ENCODE peak calls at places on chromosome 12, in six cellular contexts. S is nephron progenitor cell, Q is mammary epithelial cell, Z is NB4, Y is astrocyte of the spinal cord, J is HFF-Myc. F is an unnamed sample.

GRCh38 chr12:45309826-45310626 is 94.1 kb downstream of the ANO6 start:
- DNase-seq in S (no peak), Z (no peak), Y (peak), J (no peak), Q (no peak), F (no peak)

GRCh38 chr12:45192041-45192695 is 23.7 kb upstream of the ANO6 start:
- DNase-seq in Y (peak), S (no peak), J (no peak), Q (peak), Z (peak), F (peak)

GRCh38 chr12:8011331-8011730 is 21.2 kb upstream of the FOXJ2 start:
- DNase-seq in Q (peak), S (no peak), J (no peak), Y (no peak), Z (no peak), F (no peak)

GRCh38 chr12:6735448-6736191 is 11.8 kb downstream of the COPS7A start:
- DNase-seq in Q (peak), J (no peak), S (peak), Z (peak), Y (peak), F (no peak)

GRCh38 chr12:54259194-54260011 is 20.5 kb downstream of the CBX5 start:
- DNase-seq in J (peak), Q (peak), S (peak), Y (peak), Z (peak), F (peak)

GRCh38 chr12:32490801-32491200 is 91.4 kb downstream of the FGD4 start:
- DNase-seq in J (no peak), Q (no peak), Y (no peak), Z (no peak), S (no peak), F (no peak)

GRCh38 chr12:106369624-106370346 is 12.2 kb downstream of the POLR3B start:
- DNase-seq in Q (peak), Y (peak), S (no peak), Z (no peak), J (no peak), F (no peak)

GRCh38 chr12:64998327-64999156 is 122.6 kb downstream of the WIF1 start:
- DNase-seq in Y (no peak), S (no peak), J (no peak), Z (no peak), Q (peak), F (no peak)

GRCh38 chr12:130742716-130743115 is 26.6 kb upstream of the RIMBP2 start:
- DNase-seq in Q (no peak), J (no peak), Z (no peak), Y (no peak), S (no peak), F (no peak)

GRCh38 chr12:57479043-57479375 is 657 bp downstream of the ARHGAP9 start:
- DNase-seq in S (no peak), Y (no peak), Z (no peak), J (no peak), Q (no peak), F (no peak)

GRCh38 chr12:130665753-130666152 is 50.3 kb downstream of the RIMBP2 start:
- DNase-seq in Q (no peak), Y (no peak), J (no peak), S (no peak), Z (peak), F (no peak)

GRCh38 chr12:128662106-128662505 is 161.7 kb downstream of the SLC15A4 start:
- DNase-seq in Z (no peak), S (no peak), Y (no peak), J (no peak), Q (no peak), F (no peak)

GRCh38 chr12:52256165-52256935 is 18.1 kb upstream of the KRT86 start:
- DNase-seq in Z (no peak), Y (no peak), Q (no peak), J (no peak), S (no peak), F (no peak)

GRCh38 chr12:55830601-55831406 is 1.4 kb upstream of the DNAJC14 start:
- DNase-seq in Z (peak), Y (peak), Q (no peak), J (no peak), S (peak), F (no peak)

GRCh38 chr12:85866929-85867776 is 6.9 kb upstream of the NTS start:
- DNase-seq in S (no peak), J (peak), Q (peak), Z (peak), Y (peak), F (peak)

GRCh38 chr12:31002361-31002725 is 71.3 kb upstream of the DDX11 start:
- DNase-seq in Z (no peak), J (no peak), Y (no peak), S (no peak), Q (no peak), F (no peak)

GRCh38 chr12:113876160-113876559 is 90.0 kb downstream of the RBM19 start:
- DNase-seq in Y (no peak), S (no peak), J (no peak), Z (no peak), Q (no peak), F (no peak)

GRCh38 chr12:129750426-129750825 is 153.4 kb downstream of the TMEM132D start:
- DNase-seq in Y (peak), Z (no peak), S (no peak), Q (no peak), J (no peak), F (no peak)

GRCh38 chr12:130953783-130954543 is at the start of gene ADGRD1:
- DNase-seq in Z (peak), S (peak), Y (no peak), Q (no peak), J (no peak), F (no peak)

GRCh38 chr12:52949413-52950331 is 754 bp downstream of the KRT18 start:
- DNase-seq in J (peak), S (peak), Y (peak), Z (peak), Q (peak), F (peak)

GRCh38 chr12:14854586-14855163 is 11.3 kb upstream of the ART4 start:
- DNase-seq in J (peak), S (peak), Q (no peak), Y (no peak), Z (no peak), F (no peak)
- TF ChIP-seq CTCF in J (no peak), S (no peak), Q (no peak), Y (no peak), Z (no peak), F (no peak)

GRCh38 chr12:68109001-68109400 is 50.5 kb downstream of the IFNG start:
- DNase-seq in J (no peak), Y (no peak), Q (no peak), Z (no peak), S (no peak), F (no peak)

GRCh38 chr12:68111995-68112394 is 47.5 kb downstream of the IFNG start:
- DNase-seq in Y (no peak), Z (no peak), Q (no peak), S (no peak), J (no peak), F (no peak)

GRCh38 chr12:68118096-68118755 is 41.3 kb downstream of the IFNG start:
- DNase-seq in J (no peak), Q (no peak), Z (no peak), S (peak), Y (no peak), F (no peak)

GRCh38 chr12:68109444-68110217 is 49.9 kb downstream of the IFNG start:
- DNase-seq in Q (no peak), S (no peak), J (no peak), Y (no peak), Z (no peak), F (no peak)

GRCh38 chr12:68113644-68114043 is 45.9 kb downstream of the IFNG start:
- DNase-seq in Z (peak), Q (no peak), S (no peak), J (no peak), Y (no peak), F (peak)
- TF ChIP-seq CTCF in Z (peak), Q (peak), S (peak), J (peak), Y (peak), F (peak)

GRCh38 chr12:2834581-2835491 is at the start of gene NRIP2:
- DNase-seq in J (peak), S (peak), Q (no peak), Y (peak), Z (no peak), F (no peak)
- TF ChIP-seq CTCF in J (no peak), S (no peak), Q (no peak), Y (peak), Z (no peak), F (no peak)

DNA sequence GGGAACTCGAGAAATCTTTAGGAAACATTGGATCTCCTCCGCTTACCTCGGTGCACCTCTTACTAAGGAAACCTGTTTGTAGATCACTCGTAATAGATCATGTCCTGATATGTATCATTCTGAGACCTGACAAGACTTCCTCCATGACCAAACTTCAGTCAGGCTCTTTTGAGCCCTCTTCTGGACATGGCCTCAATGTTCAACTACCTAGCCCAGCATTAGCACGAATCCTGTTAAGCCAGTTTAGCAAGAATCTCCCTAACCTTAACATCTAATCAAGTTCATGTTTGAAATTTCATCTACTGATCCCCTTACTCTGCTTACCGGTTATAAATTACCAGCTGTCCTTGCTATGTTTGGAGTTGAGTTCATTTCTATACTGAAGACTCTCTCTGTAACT is 713.9 kb upstream of the USP15 start:
- DNase-seq in Q (peak), S (no peak), Z (peak), J (no peak), Y (no peak), F (peak)
- TF ChIP-seq CTCF in Q (peak), S (no peak), Z (peak), J (no peak), Y (no peak), F (peak)

DNA sequence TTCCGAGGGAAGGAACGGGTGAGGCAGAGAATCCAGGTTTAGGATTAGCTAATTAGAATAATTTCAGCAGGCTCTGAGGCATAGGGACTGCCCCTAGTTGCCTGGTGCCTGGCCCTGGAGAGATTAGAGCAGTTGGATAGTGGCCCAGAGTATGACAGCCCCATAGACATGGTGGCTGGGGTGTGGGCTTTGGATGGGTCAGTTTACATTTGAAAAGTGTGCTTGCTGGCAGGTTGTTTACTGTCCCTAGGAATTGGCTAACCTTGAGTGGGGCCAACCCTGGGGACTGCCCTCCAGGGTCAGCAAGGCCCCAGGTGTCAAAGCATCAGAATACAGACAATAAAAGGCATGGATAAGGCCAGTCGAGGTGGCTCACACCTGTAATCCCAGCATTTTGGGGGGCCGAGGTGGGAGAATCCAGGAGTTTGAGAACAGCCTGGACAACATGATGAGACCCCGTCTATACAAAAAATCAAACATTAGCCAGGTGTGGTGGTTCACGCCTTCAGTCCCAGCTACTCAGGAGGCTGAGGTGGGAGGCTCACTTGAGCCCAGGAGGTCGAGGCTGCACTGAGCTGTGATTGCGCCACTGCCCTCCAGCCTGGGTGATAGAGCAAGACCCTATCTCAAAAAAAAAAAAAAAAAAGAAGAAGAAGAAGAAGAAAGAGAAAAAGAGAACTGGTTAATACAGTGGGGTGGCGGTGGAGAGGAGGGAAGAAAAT is 182.3 kb upstream of the PWP1 start:
- DNase-seq in S (no peak), Z (no peak), Y (no peak), J (no peak), Q (no peak), F (no peak)
- TF ChIP-seq CTCF in S (no peak), Z (no peak), Y (no peak), J (no peak), Q (no peak), F (no peak)